ENCODE peak calls at places on chromosomes 11 and 22, in six cellular contexts. R, P, T, J, N and F are unnamed samples.

GRCh38 chr11:65493367-65494176 is 5.3 kb upstream of the MALAT1 start:
- DNase-seq in N (no peak), R (no peak), T (peak), P (no peak), J (no peak), F (peak)

GRCh38 chr22:19886605-19887250 is 32.1 kb upstream of the GNB1L start:
- DNase-seq in J (no peak), P (peak), N (peak), R (peak), T (peak), F (peak)

GRCh38 chr22:44347098-44347497 is 34.3 kb upstream of the SHISAL1 start:
- DNase-seq in T (no peak), R (peak), P (no peak), N (no peak), J (no peak), F (no peak)

GRCh38 chr11:110432713-110433392 is 3.1 kb downstream of the FDX1 start:
- DNase-seq in R (no peak), J (no peak), T (no peak), P (no peak), N (no peak), F (no peak)

GRCh38 chr11:16815047-16815767 is 76.8 kb downstream of the C11orf58 start:
- DNase-seq in T (peak), P (no peak), J (no peak), N (no peak), R (no peak), F (peak)

GRCh38 chr11:65576867-65577755 is 1.3 kb downstream of the EHBP1L1 start:
- DNase-seq in N (no peak), R (no peak), T (peak), J (no peak), P (no peak), F (peak)

GRCh38 chr11:65315204-65315865 is 669 bp downstream of the CDC42EP2 start:
- DNase-seq in P (peak), T (peak), N (peak), R (peak), J (peak), F (peak)

GRCh38 chr11:105790841-105791240 is 181.0 kb downstream of the GRIA4 start:
- DNase-seq in R (peak), J (no peak), T (no peak), P (no peak), N (no peak), F (no peak)

GRCh38 chr11:35321532-35322320 is 97.6 kb downstream of the SLC1A2 start:
- DNase-seq in T (no peak), J (no peak), P (no peak), R (no peak), N (no peak), F (no peak)

GRCh38 chr22:50282361-50283144 is 12.4 kb upstream of the MAPK11 start:
- DNase-seq in P (no peak), T (no peak), J (no peak), N (no peak), R (peak), F (no peak)

GRCh38 chr11:61162092-61162935 is 1.1 kb upstream of the VPS37C start:
- DNase-seq in J (no peak), P (no peak), R (peak), T (no peak), N (no peak), F (peak)

GRCh38 chr11:132992838-132993680 is 539.2 kb downstream of the OPCML start:
- DNase-seq in P (no peak), R (no peak), J (no peak), T (no peak), N (no peak), F (no peak)

GRCh38 chr11:2182075-2182474 is 10.5 kb upstream of the TH start:
- DNase-seq in T (no peak), N (no peak), R (no peak), J (no peak), P (no peak), F (no peak)

GRCh38 chr11:111939836-111940604 is 2.9 kb downstream of the DIXDC1 start:
- DNase-seq in J (no peak), T (no peak), N (no peak), R (no peak), P (no peak), F (no peak)

GRCh38 chr11:48001438-48002021 is 21.2 kb downstream of the PTPRJ start:
- DNase-seq in T (no peak), R (no peak), N (peak), P (peak), J (no peak), F (no peak)

GRCh38 chr11:35303596-35304392 is 115.6 kb downstream of the SLC1A2 start:
- DNase-seq in J (no peak), R (no peak), P (no peak), N (no peak), T (peak), F (peak)

GRCh38 chr11:86287468-86287796 is 14.6 kb upstream of the HIKESHI start:
- DNase-seq in R (no peak), J (no peak), T (no peak), N (no peak), P (no peak), F (no peak)

GRCh38 chr11:118917488-118918127 is 8.1 kb downstream of the BCL9L start:
- DNase-seq in R (peak), T (peak), P (peak), N (peak), J (no peak), F (peak)